ENCODE peak calls at places on chromosomes 12 and 14, in six cellular contexts. One of them, this sample, is unnamed.

GRCh38 chr12:115010324-115010995 is 326.5 kb upstream of the TBX3 start:
- DNase-seq in GM23248: peak; percentile 8
- DNase-seq in uterus: no peak
- DNase-seq in fibroblast of lung: no peak
- DNase-seq in cardiac muscle cell: no peak
- DNase-seq in kidney epithelial cell: no peak
- DNase-seq in this sample: no peak

GRCh38 chr12:53752192-53752601 is 418 bp upstream of the CISTR start:
- DNase-seq in GM23248: no peak
- DNase-seq in uterus: no peak
- DNase-seq in fibroblast of lung: no peak
- DNase-seq in cardiac muscle cell: no peak
- DNase-seq in kidney epithelial cell: no peak
- DNase-seq in this sample: no peak

GRCh38 chr12:1605129-1606020 is 11.0 kb upstream of the FBXL14 start:
- DNase-seq in GM23248: peak; percentile 91
- DNase-seq in uterus: peak; percentile 75
- DNase-seq in fibroblast of lung: peak; percentile 79
- DNase-seq in cardiac muscle cell: peak; percentile 86
- DNase-seq in kidney epithelial cell: no peak
- DNase-seq in this sample: no peak

GRCh38 chr12:126384029-126384564 is 1318.9 kb downstream of the AACS start:
- DNase-seq in GM23248: no peak
- DNase-seq in uterus: no peak
- DNase-seq in fibroblast of lung: peak; percentile 27
- DNase-seq in cardiac muscle cell: no peak
- DNase-seq in kidney epithelial cell: no peak
- DNase-seq in this sample: no peak

GRCh38 chr12:86367137-86367536 is 110.9 kb upstream of the MGAT4C start:
- DNase-seq in GM23248: no peak
- DNase-seq in uterus: no peak
- DNase-seq in fibroblast of lung: no peak
- DNase-seq in cardiac muscle cell: peak; percentile 47
- DNase-seq in kidney epithelial cell: no peak
- DNase-seq in this sample: no peak

GRCh38 chr12:45130881-45131281 is 80.0 kb upstream of the DBX2 start:
- DNase-seq in GM23248: peak; percentile 67
- DNase-seq in uterus: no peak
- DNase-seq in fibroblast of lung: peak; percentile 71
- DNase-seq in cardiac muscle cell: peak; percentile 79
- DNase-seq in kidney epithelial cell: peak; percentile 16
- DNase-seq in this sample: peak; percentile 9

GRCh38 chr14:22556021-22556989 is 32.7 kb downstream of the DAD1 start:
- DNase-seq in GM23248: peak; percentile 61
- DNase-seq in uterus: peak; percentile 65
- DNase-seq in fibroblast of lung: peak; percentile 97
- DNase-seq in cardiac muscle cell: peak; percentile 82
- DNase-seq in kidney epithelial cell: peak; percentile 83
- DNase-seq in this sample: no peak

GRCh38 chr12:19223695-19224094 is 94.2 kb downstream of the PLEKHA5 start:
- DNase-seq in GM23248: peak; percentile 41
- DNase-seq in uterus: no peak
- DNase-seq in fibroblast of lung: peak; percentile 90
- DNase-seq in cardiac muscle cell: peak; percentile 61
- DNase-seq in kidney epithelial cell: no peak
- DNase-seq in this sample: no peak

GRCh38 chr12:73180734-73181133 is 908.6 kb downstream of the TRHDE start:
- DNase-seq in GM23248: no peak
- DNase-seq in uterus: no peak
- DNase-seq in fibroblast of lung: no peak
- DNase-seq in cardiac muscle cell: no peak
- DNase-seq in kidney epithelial cell: no peak
- DNase-seq in this sample: no peak

GRCh38 chr12:109115404-109115757 is 1.0 kb upstream of the ACACB start:
- DNase-seq in GM23248: no peak
- DNase-seq in uterus: no peak
- DNase-seq in fibroblast of lung: no peak
- DNase-seq in cardiac muscle cell: no peak
- DNase-seq in kidney epithelial cell: no peak
- DNase-seq in this sample: no peak

GRCh38 chr12:65608319-65608916 is 215.9 kb upstream of the HMGA2 start:
- DNase-seq in GM23248: peak; percentile 41
- DNase-seq in uterus: no peak
- DNase-seq in fibroblast of lung: peak; percentile 74
- DNase-seq in cardiac muscle cell: no peak
- DNase-seq in kidney epithelial cell: no peak
- DNase-seq in this sample: no peak

GRCh38 chr14:64860039-64860438 is 19.7 kb downstream of the SPTB start:
- DNase-seq in GM23248: no peak
- DNase-seq in uterus: no peak
- DNase-seq in fibroblast of lung: no peak
- DNase-seq in cardiac muscle cell: no peak
- DNase-seq in kidney epithelial cell: no peak
- DNase-seq in this sample: no peak

GRCh38 chr12:67512061-67512460 is 136.5 kb upstream of the DYRK2 start:
- DNase-seq in GM23248: no peak
- DNase-seq in uterus: no peak
- DNase-seq in fibroblast of lung: peak; percentile 78
- DNase-seq in cardiac muscle cell: peak; percentile 16
- DNase-seq in kidney epithelial cell: no peak
- DNase-seq in this sample: no peak

GRCh38 chr12:133061954-133062353 is 18.8 kb upstream of the ZNF140 start:
- DNase-seq in GM23248: no peak
- DNase-seq in uterus: no peak
- DNase-seq in fibroblast of lung: no peak
- DNase-seq in cardiac muscle cell: no peak
- DNase-seq in kidney epithelial cell: no peak
- DNase-seq in this sample: no peak

GRCh38 chr12:2627343-2628191 is 167.2 kb upstream of the FKBP4 start:
- DNase-seq in GM23248: no peak
- DNase-seq in uterus: no peak
- DNase-seq in fibroblast of lung: no peak
- DNase-seq in cardiac muscle cell: no peak
- DNase-seq in kidney epithelial cell: no peak
- DNase-seq in this sample: no peak

GRCh38 chr14:92582706-92583452 is 69.3 kb downstream of the RIN3 start:
- DNase-seq in GM23248: no peak
- DNase-seq in uterus: no peak
- DNase-seq in fibroblast of lung: no peak
- DNase-seq in cardiac muscle cell: no peak
- DNase-seq in kidney epithelial cell: no peak
- DNase-seq in this sample: no peak

GRCh38 chr14:104284636-104285482 is 146.5 kb downstream of the KIF26A start:
- DNase-seq in GM23248: no peak
- DNase-seq in uterus: no peak
- DNase-seq in fibroblast of lung: no peak
- DNase-seq in cardiac muscle cell: no peak
- DNase-seq in kidney epithelial cell: no peak
- DNase-seq in this sample: no peak

GRCh38 chr12:94965982-94966381 is 37.5 kb downstream of the NDUFA12 start:
- DNase-seq in GM23248: no peak
- DNase-seq in uterus: no peak
- DNase-seq in fibroblast of lung: no peak
- DNase-seq in cardiac muscle cell: no peak
- DNase-seq in kidney epithelial cell: no peak
- DNase-seq in this sample: no peak

GRCh38 chr14:89503458-89503996 is 86.5 kb upstream of the FOXN3 start:
- DNase-seq in GM23248: no peak
- DNase-seq in uterus: no peak
- DNase-seq in fibroblast of lung: no peak
- DNase-seq in cardiac muscle cell: no peak
- DNase-seq in kidney epithelial cell: no peak
- DNase-seq in this sample: no peak

GRCh38 chr12:103851127-103851526 is 10.1 kb upstream of the NT5DC3 start:
- DNase-seq in GM23248: peak; percentile 21
- DNase-seq in uterus: no peak
- DNase-seq in fibroblast of lung: peak; percentile 80
- DNase-seq in cardiac muscle cell: peak; percentile 46
- DNase-seq in kidney epithelial cell: no peak
- DNase-seq in this sample: no peak

GRCh38 chr12:63103489-63104131 is 47.4 kb downstream of the AVPR1A start:
- DNase-seq in GM23248: peak; percentile 50
- DNase-seq in uterus: no peak
- DNase-seq in fibroblast of lung: peak; percentile 7
- DNase-seq in cardiac muscle cell: peak; percentile 40
- DNase-seq in kidney epithelial cell: no peak
- DNase-seq in this sample: no peak

GRCh38 chr14:22791302-22791701 is 23.9 kb downstream of the SLC7A7 start:
- DNase-seq in GM23248: peak; percentile 86
- DNase-seq in uterus: no peak
- DNase-seq in fibroblast of lung: peak; percentile 84
- DNase-seq in cardiac muscle cell: peak; percentile 43
- DNase-seq in kidney epithelial cell: no peak
- DNase-seq in this sample: peak; percentile 50

GRCh38 chr12:116990971-116991966 is 80.5 kb downstream of the FBXW8 start:
- DNase-seq in GM23248: peak; percentile 89
- DNase-seq in uterus: no peak
- DNase-seq in fibroblast of lung: peak; percentile 82
- DNase-seq in cardiac muscle cell: no peak
- DNase-seq in kidney epithelial cell: no peak
- DNase-seq in this sample: peak; percentile 59

GRCh38 chr14:66628646-66629045 is 120.7 kb downstream of the GPHN start:
- DNase-seq in GM23248: peak; percentile 13
- DNase-seq in uterus: no peak
- DNase-seq in fibroblast of lung: no peak
- DNase-seq in cardiac muscle cell: peak; percentile 16
- DNase-seq in kidney epithelial cell: no peak
- DNase-seq in this sample: no peak

GRCh38 chr14:66974397-66975025 is 214.7 kb upstream of the GARIN2 start:
- DNase-seq in GM23248: peak; percentile 15
- DNase-seq in uterus: no peak
- DNase-seq in fibroblast of lung: peak; percentile 65
- DNase-seq in cardiac muscle cell: peak; percentile 12
- DNase-seq in kidney epithelial cell: no peak
- DNase-seq in this sample: no peak

GRCh38 chr14:55302367-55302766 is 31.1 kb downstream of the FBXO34 start:
- DNase-seq in GM23248: no peak
- DNase-seq in uterus: no peak
- DNase-seq in fibroblast of lung: no peak
- DNase-seq in cardiac muscle cell: no peak
- DNase-seq in kidney epithelial cell: no peak
- DNase-seq in this sample: no peak

GRCh38 chr12:70692681-70693288 is 55.6 kb upstream of the PTPRB start:
- DNase-seq in GM23248: peak; percentile 66
- DNase-seq in uterus: no peak
- DNase-seq in fibroblast of lung: peak; percentile 46
- DNase-seq in cardiac muscle cell: peak; percentile 59
- DNase-seq in kidney epithelial cell: no peak
- DNase-seq in this sample: no peak

DNA sequence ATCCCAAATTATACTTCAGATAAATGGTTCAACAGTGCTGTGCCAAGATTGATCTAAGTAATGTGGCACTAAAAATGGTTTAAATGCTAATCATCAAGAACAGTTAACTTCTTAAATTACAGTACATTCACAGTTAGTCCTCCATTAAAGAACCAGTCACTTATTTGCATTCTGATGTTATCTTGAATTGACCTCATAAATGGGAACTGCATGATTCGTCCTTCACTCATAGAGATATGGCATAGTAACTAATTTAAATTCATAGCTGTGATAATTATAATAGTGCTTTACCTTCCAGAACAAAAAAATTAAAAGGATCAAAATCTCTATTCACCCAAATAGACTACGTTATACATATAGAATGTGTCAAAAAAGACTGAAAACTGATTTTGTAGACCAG is 61.1 kb downstream of the COCH start:
- DNase-seq in GM23248: peak; percentile 9
- DNase-seq in uterus: no peak
- DNase-seq in fibroblast of lung: peak; percentile 7
- DNase-seq in cardiac muscle cell: no peak
- DNase-seq in kidney epithelial cell: no peak
- DNase-seq in this sample: no peak
- H3K4me3 ChIP-seq in GM23248: no peak overlapping the region
- H3K4me3 ChIP-seq in uterus: no peak overlapping the region
- H3K4me3 ChIP-seq in fibroblast of lung: no peak overlapping the region
- H3K4me3 ChIP-seq in cardiac muscle cell: no peak overlapping the region
- H3K4me3 ChIP-seq in kidney epithelial cell: no peak overlapping the region
- H3K4me3 ChIP-seq in this sample: no peak overlapping the region

DNA sequence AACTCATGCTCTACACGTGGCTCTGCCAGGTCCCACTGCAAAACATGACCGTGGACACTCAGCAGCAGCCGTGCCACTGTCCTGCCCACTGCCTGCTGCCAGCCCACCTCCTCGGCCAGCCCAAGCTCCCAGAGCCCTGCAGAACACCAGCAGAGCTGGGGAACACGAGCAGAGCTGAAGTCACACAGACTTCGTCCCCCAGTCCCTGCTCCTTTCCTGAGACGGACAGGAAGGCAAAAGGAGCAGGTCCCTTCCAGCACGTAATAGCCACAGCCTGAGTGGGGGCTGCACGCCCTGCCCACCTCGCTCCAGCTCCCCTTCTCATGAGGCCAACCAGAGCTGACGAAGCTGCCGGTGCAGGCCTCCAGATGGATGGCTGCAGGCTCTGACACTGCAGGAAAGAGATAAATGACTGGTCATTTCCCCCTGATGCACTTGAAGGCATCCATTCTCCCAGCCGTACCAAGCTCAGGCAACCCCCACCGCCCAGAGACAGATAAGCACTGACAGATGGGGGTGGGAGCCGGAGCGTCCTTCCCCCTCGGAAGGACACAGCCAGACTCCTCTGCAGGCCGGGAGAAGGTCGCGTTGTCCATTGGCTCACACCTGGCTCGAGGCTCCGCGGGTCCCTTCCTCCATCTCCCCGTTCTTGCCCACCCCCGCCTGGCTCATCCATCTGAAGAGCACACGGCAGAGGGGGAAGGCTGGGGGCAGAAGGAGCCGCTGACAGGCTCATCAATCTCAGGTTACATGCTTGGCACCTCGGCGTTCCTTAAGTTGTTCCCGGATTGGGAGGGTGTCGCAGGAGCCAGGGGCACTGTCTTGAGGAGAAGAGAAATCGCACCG is 151.8 kb downstream of the DPF3 start:
- DNase-seq in GM23248: no peak
- DNase-seq in uterus: no peak
- DNase-seq in fibroblast of lung: peak; percentile 18
- DNase-seq in cardiac muscle cell: no peak
- DNase-seq in kidney epithelial cell: no peak
- DNase-seq in this sample: no peak
- H3K4me3 ChIP-seq in GM23248: no peak overlapping the region
- H3K4me3 ChIP-seq in uterus: no peak overlapping the region
- H3K4me3 ChIP-seq in fibroblast of lung: no peak overlapping the region
- H3K4me3 ChIP-seq in cardiac muscle cell: no peak overlapping the region
- H3K4me3 ChIP-seq in kidney epithelial cell: no peak overlapping the region
- H3K4me3 ChIP-seq in this sample: no peak overlapping the region

GRCh38 chr12:459050-459429 is 699 bp upstream of the B4GALNT3 start:
- DNase-seq in GM23248: no peak
- DNase-seq in uterus: no peak
- DNase-seq in fibroblast of lung: no peak
- DNase-seq in cardiac muscle cell: no peak
- DNase-seq in kidney epithelial cell: no peak
- DNase-seq in this sample: no peak
- H3K4me3 ChIP-seq in GM23248: peak overlapping the region; percentile 61
- H3K4me3 ChIP-seq in uterus: peak overlapping the region; percentile 63
- H3K4me3 ChIP-seq in fibroblast of lung: no peak overlapping the region
- H3K4me3 ChIP-seq in cardiac muscle cell: peak overlapping the region; percentile 50
- H3K4me3 ChIP-seq in kidney epithelial cell: no peak overlapping the region
- H3K4me3 ChIP-seq in this sample: no peak overlapping the region

DNA sequence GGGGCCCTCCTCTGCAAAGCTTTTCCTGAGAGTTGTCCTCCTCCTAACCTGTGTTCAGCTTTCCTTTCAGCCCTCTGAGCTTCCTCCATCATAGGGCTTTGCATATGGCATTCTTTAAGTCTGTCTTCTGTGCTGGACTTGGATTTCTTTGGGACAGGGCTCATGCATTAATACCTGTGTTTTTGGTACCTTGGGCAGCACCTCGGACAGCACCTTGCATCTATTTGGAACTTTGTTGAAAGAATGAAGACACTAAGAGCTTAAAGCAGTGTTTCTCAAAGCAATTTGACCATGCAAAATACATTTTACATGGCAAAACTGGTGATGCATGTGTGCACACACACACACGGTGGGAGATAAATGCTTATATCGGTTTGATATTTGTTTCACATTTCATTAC is 115.0 kb upstream of the SRRM4 start:
- DNase-seq in GM23248: no peak
- DNase-seq in uterus: no peak
- DNase-seq in fibroblast of lung: no peak
- DNase-seq in cardiac muscle cell: no peak
- DNase-seq in kidney epithelial cell: no peak
- DNase-seq in this sample: no peak
- H3K4me3 ChIP-seq in GM23248: no peak overlapping the region
- H3K4me3 ChIP-seq in uterus: no peak overlapping the region
- H3K4me3 ChIP-seq in fibroblast of lung: no peak overlapping the region
- H3K4me3 ChIP-seq in cardiac muscle cell: no peak overlapping the region
- H3K4me3 ChIP-seq in kidney epithelial cell: no peak overlapping the region
- H3K4me3 ChIP-seq in this sample: no peak overlapping the region